ENCODE peak calls at places on chromosome 9, in eight cellular contexts. S, N, U, E, A, R, G and P are unnamed samples.

GRCh38 chr9:88976186-88976887 is 14.9 kb upstream of the S1PR3 start:
- DNase-seq in S (no peak), N (no peak), U (no peak), E (no peak), A (no peak), R (no peak), G (no peak), P (no peak)

GRCh38 chr9:35748858-35749514 is at the start of the genes GBA2 and RGP1:
- DNase-seq in S (peak; percentile 91), N (peak; percentile 55), U (peak; percentile 45), E (peak; percentile 82), A (peak; percentile 67), R (peak; percentile 84), G (peak; percentile 55), P (peak; percentile 50)

GRCh38 chr9:8437878-8438277 is 638.3 kb upstream of the DMAC1 start:
- DNase-seq in S (no peak), N (no peak), U (no peak), E (no peak), A (no peak), R (no peak), G (no peak), P (no peak)

GRCh38 chr9:73079326-73079725 is 72.3 kb upstream of the ANXA1 start:
- DNase-seq in S (no peak), N (no peak), U (no peak), E (no peak), A (no peak), R (peak; percentile 30), G (no peak), P (no peak)

GRCh38 chr9:35658894-35659220 is 765 bp downstream of the CCDC107 start:
- DNase-seq in S (no peak), N (peak; percentile 64), U (peak; percentile 44), E (no peak), A (no peak), R (peak; percentile 84), G (no peak), P (no peak)

GRCh38 chr9:114060711-114061110 is 17.4 kb downstream of the AMBP start:
- DNase-seq in S (no peak), N (no peak), U (no peak), E (no peak), A (no peak), R (no peak), G (no peak), P (no peak)

GRCh38 chr9:14616188-14616982 is 76.8 kb downstream of the ZDHHC21 start:
- DNase-seq in S (no peak), N (peak; percentile 66), U (peak; percentile 9), E (no peak), A (peak; percentile 4), R (peak; percentile 63), G (no peak), P (no peak)

GRCh38 chr9:70045452-70045851 is 1.8 kb downstream of the MAMDC2 start:
- DNase-seq in S (no peak), N (no peak), U (no peak), E (no peak), A (no peak), R (no peak), G (no peak), P (no peak)